ENCODE peak calls at places on chromosomes 13 and 19, in ten cellular contexts. X is myocyte; G is NT2/D1; P is HTR-8/SVneo; N is Calu3; S is NCI-H1417 treated with DMSO at 0.1 percent for 48 hours; O is H9; C is HFF-Myc; Q is anterior cingulate cortex; Z is stimulated activated CD4-positive, alpha-beta T cell treated with anti-CD3 and anti-CD28 coated beads, Interleukin-4, amount 100 ng/mL, for 24 hours. E is an unnamed sample.

GRCh38 chr13:75511226-75511625 is 26.4 kb downstream of the COMMD6 start:
- DNase-seq in Z (no peak), O (no peak), Q (no peak), S (no peak), N (no peak), P (no peak), C (no peak), G (no peak), X (no peak), E (no peak)

GRCh38 chr19:36488816-36489138 is 584 bp downstream of the ZNF566 start:
- DNase-seq in Z (peak), N (peak), Q (no peak), P (peak), C (peak), X (peak), O (no peak), S (no peak), G (no peak), E (peak)

GRCh38 chr13:39417131-39417530 is 185.9 kb downstream of the LHFPL6 start:
- DNase-seq in N (no peak), O (peak), S (no peak), Q (no peak), G (no peak), X (peak), Z (no peak), C (no peak), P (no peak), E (peak)

GRCh38 chr19:33453207-33453736 is 68.3 kb downstream of the PEPD start:
- DNase-seq in S (no peak), Z (no peak), X (no peak), P (no peak), Q (no peak), N (no peak), C (no peak), G (no peak), O (no peak), E (no peak)

GRCh38 chr13:48919750-48920149 is 56.0 kb upstream of the FNDC3A start:
- DNase-seq in P (no peak), S (no peak), G (no peak), X (no peak), Q (no peak), Z (no peak), N (no peak), C (no peak), O (no peak), E (no peak)

GRCh38 chr19:38733493-38734175 is 10.6 kb downstream of the CAPN12 start:
- DNase-seq in P (no peak), G (no peak), N (no peak), Q (no peak), C (no peak), Z (no peak), S (no peak), O (peak), X (no peak), E (no peak)

GRCh38 chr19:4539697-4540581 is at the start of gene LRG1:
- DNase-seq in C (no peak), N (peak), O (no peak), G (no peak), P (no peak), X (no peak), Q (no peak), S (no peak), Z (no peak), E (no peak)

GRCh38 chr13:45107539-45107938 is 12.8 kb upstream of the GTF2F2 start:
- DNase-seq in Q (no peak), O (no peak), X (no peak), Z (no peak), G (no peak), P (no peak), C (no peak), S (no peak), N (no peak), E (no peak)

GRCh38 chr19:12868540-12869112 is 12.6 kb downstream of the DNASE2 start:
- DNase-seq in C (no peak), O (peak), Q (no peak), S (no peak), N (no peak), P (no peak), G (no peak), Z (no peak), X (no peak), E (no peak)

GRCh38 chr13:20939662-20940061 is 37.1 kb upstream of the XPO4 start:
- DNase-seq in X (peak), G (no peak), O (no peak), Q (no peak), C (no peak), Z (no peak), S (no peak), P (no peak), N (no peak), E (no peak)

GRCh38 chr13:88919970-88920628 is 1248.9 kb downstream of the SLITRK5 start:
- DNase-seq in C (no peak), O (no peak), P (no peak), Q (no peak), G (no peak), N (no peak), X (no peak), S (no peak), Z (no peak), E (no peak)

GRCh38 chr19:55117063-55117635 is 288 bp downstream of the PPP1R12C start:
- DNase-seq in X (no peak), Z (peak), S (no peak), N (peak), Q (no peak), O (no peak), P (no peak), G (no peak), C (no peak), E (no peak)

GRCh38 chr19:4967738-4968461 is 1.0 kb upstream of the KDM4B start:
- DNase-seq in X (peak), Q (no peak), P (no peak), N (no peak), S (no peak), Z (no peak), C (no peak), O (no peak), G (no peak), E (peak)

GRCh38 chr13:97079726-97080125 is 85.5 kb upstream of the OXGR1 start:
- DNase-seq in Q (no peak), P (no peak), G (no peak), Z (no peak), S (no peak), N (no peak), O (no peak), C (no peak), X (no peak), E (no peak)

E was measured in astrocyte of the spinal cord.